ENCODE peak calls at places on chromosome 9, in eight cellular contexts. One of them, this sample, is unnamed.

GRCh38 chr9:75935606-75936005 is 45.1 kb downstream of the PCSK5 start:
- DNase-seq in tibial nerve: no peak
- DNase-seq in upper lobe of left lung: no peak
- DNase-seq in transverse colon: no peak
- DNase-seq in A549: no peak
- DNase-seq in HepG2: no peak
- DNase-seq in ovary: no peak
- DNase-seq in stomach: no peak
- DNase-seq in this sample: no peak

GRCh38 chr9:31740705-31741104 is 643.7 kb upstream of the ACO1 start:
- DNase-seq in tibial nerve: no peak
- DNase-seq in upper lobe of left lung: no peak
- DNase-seq in transverse colon: no peak
- DNase-seq in A549: no peak
- DNase-seq in HepG2: no peak
- DNase-seq in ovary: no peak
- DNase-seq in stomach: no peak
- DNase-seq in this sample: no peak

GRCh38 chr9:120447959-120448500 is 131.9 kb downstream of the CDK5RAP2 start:
- DNase-seq in tibial nerve: no peak
- DNase-seq in upper lobe of left lung: no peak
- DNase-seq in transverse colon: no peak
- DNase-seq in A549: no peak
- DNase-seq in HepG2: no peak
- DNase-seq in ovary: no peak
- DNase-seq in stomach: no peak
- DNase-seq in this sample: no peak

GRCh38 chr9:18269561-18269960 is 204.4 kb upstream of the ADAMTSL1 start:
- DNase-seq in tibial nerve: no peak
- DNase-seq in upper lobe of left lung: no peak
- DNase-seq in transverse colon: no peak
- DNase-seq in A549: no peak
- DNase-seq in HepG2: no peak
- DNase-seq in ovary: no peak
- DNase-seq in stomach: no peak
- DNase-seq in this sample: no peak

GRCh38 chr9:95261890-95262289 is 55.6 kb downstream of the FANCC start:
- DNase-seq in tibial nerve: no peak
- DNase-seq in upper lobe of left lung: no peak
- DNase-seq in transverse colon: no peak
- DNase-seq in A549: no peak
- DNase-seq in HepG2: peak
- DNase-seq in ovary: no peak
- DNase-seq in stomach: no peak
- DNase-seq in this sample: no peak

GRCh38 chr9:16726718-16727451 is 143.6 kb downstream of the BNC2 start:
- DNase-seq in tibial nerve: peak
- DNase-seq in upper lobe of left lung: peak
- DNase-seq in transverse colon: peak
- DNase-seq in A549: peak
- DNase-seq in HepG2: no peak
- DNase-seq in ovary: peak
- DNase-seq in stomach: peak
- DNase-seq in this sample: peak

GRCh38 chr9:113502427-113503008 is 39.0 kb downstream of the RGS3 start:
- DNase-seq in tibial nerve: no peak
- DNase-seq in upper lobe of left lung: no peak
- DNase-seq in transverse colon: no peak
- DNase-seq in A549: no peak
- DNase-seq in HepG2: no peak
- DNase-seq in ovary: no peak
- DNase-seq in stomach: no peak
- DNase-seq in this sample: no peak

GRCh38 chr9:93089481-93089991 is 6.5 kb upstream of the CARD19 start:
- DNase-seq in tibial nerve: no peak
- DNase-seq in upper lobe of left lung: no peak
- DNase-seq in transverse colon: no peak
- DNase-seq in A549: no peak
- DNase-seq in HepG2: no peak
- DNase-seq in ovary: peak
- DNase-seq in stomach: no peak
- DNase-seq in this sample: peak

GRCh38 chr9:4836676-4837075 is 43.9 kb downstream of the RCL1 start:
- DNase-seq in tibial nerve: no peak
- DNase-seq in upper lobe of left lung: no peak
- DNase-seq in transverse colon: no peak
- DNase-seq in A549: no peak
- DNase-seq in HepG2: no peak
- DNase-seq in ovary: no peak
- DNase-seq in stomach: no peak
- DNase-seq in this sample: no peak

GRCh38 chr9:135230817-135231520 is 143.5 kb downstream of the OLFM1 start:
- DNase-seq in tibial nerve: no peak
- DNase-seq in upper lobe of left lung: no peak
- DNase-seq in transverse colon: no peak
- DNase-seq in A549: no peak
- DNase-seq in HepG2: no peak
- DNase-seq in ovary: no peak
- DNase-seq in stomach: no peak
- DNase-seq in this sample: peak

GRCh38 chr9:126125577-126125976 is 201.1 kb upstream of the MVB12B start:
- DNase-seq in tibial nerve: no peak
- DNase-seq in upper lobe of left lung: no peak
- DNase-seq in transverse colon: no peak
- DNase-seq in A549: no peak
- DNase-seq in HepG2: no peak
- DNase-seq in ovary: peak
- DNase-seq in stomach: no peak
- DNase-seq in this sample: peak
- TF ChIP-seq EP300 in tibial nerve: no peak
- TF ChIP-seq EP300 in upper lobe of left lung: no peak
- TF ChIP-seq EP300 in transverse colon: no peak
- TF ChIP-seq EP300 in A549: no peak
- TF ChIP-seq EP300 in HepG2: no peak
- TF ChIP-seq EP300 in ovary: no peak
- TF ChIP-seq EP300 in stomach: no peak
- TF ChIP-seq EP300 in this sample: no peak

GRCh38 chr9:87853289-87853688 is 29.4 kb upstream of the SPATA31E1 start:
- DNase-seq in tibial nerve: no peak
- DNase-seq in upper lobe of left lung: no peak
- DNase-seq in transverse colon: no peak
- DNase-seq in A549: no peak
- DNase-seq in HepG2: no peak
- DNase-seq in ovary: no peak
- DNase-seq in stomach: no peak
- DNase-seq in this sample: no peak

GRCh38 chr9:87855061-87855460 is 27.6 kb upstream of the SPATA31E1 start:
- DNase-seq in tibial nerve: no peak
- DNase-seq in upper lobe of left lung: no peak
- DNase-seq in transverse colon: no peak
- DNase-seq in A549: no peak
- DNase-seq in HepG2: no peak
- DNase-seq in ovary: no peak
- DNase-seq in stomach: no peak
- DNase-seq in this sample: no peak

GRCh38 chr9:87857141-87857947 is 25.3 kb upstream of the SPATA31E1 start:
- DNase-seq in tibial nerve: no peak
- DNase-seq in upper lobe of left lung: peak
- DNase-seq in transverse colon: no peak
- DNase-seq in A549: no peak
- DNase-seq in HepG2: no peak
- DNase-seq in ovary: no peak
- DNase-seq in stomach: no peak
- DNase-seq in this sample: no peak

GRCh38 chr9:87853843-87854242 is 28.8 kb upstream of the SPATA31E1 start:
- DNase-seq in tibial nerve: no peak
- DNase-seq in upper lobe of left lung: no peak
- DNase-seq in transverse colon: no peak
- DNase-seq in A549: no peak
- DNase-seq in HepG2: no peak
- DNase-seq in ovary: no peak
- DNase-seq in stomach: no peak
- DNase-seq in this sample: no peak

GRCh38 chr9:87854563-87854962 is 28.1 kb upstream of the SPATA31E1 start:
- DNase-seq in tibial nerve: no peak
- DNase-seq in upper lobe of left lung: no peak
- DNase-seq in transverse colon: no peak
- DNase-seq in A549: no peak
- DNase-seq in HepG2: no peak
- DNase-seq in ovary: no peak
- DNase-seq in stomach: no peak
- DNase-seq in this sample: no peak
- TF ChIP-seq EP300 in tibial nerve: no peak
- TF ChIP-seq EP300 in upper lobe of left lung: no peak
- TF ChIP-seq EP300 in transverse colon: no peak
- TF ChIP-seq EP300 in A549: no peak
- TF ChIP-seq EP300 in HepG2: no peak
- TF ChIP-seq EP300 in ovary: no peak
- TF ChIP-seq EP300 in stomach: no peak
- TF ChIP-seq EP300 in this sample: no peak

GRCh38 chr9:38084556-38084880 is 15.5 kb upstream of the SHB start:
- DNase-seq in tibial nerve: no peak
- DNase-seq in upper lobe of left lung: no peak
- DNase-seq in transverse colon: no peak
- DNase-seq in A549: no peak
- DNase-seq in HepG2: no peak
- DNase-seq in ovary: no peak
- DNase-seq in stomach: no peak
- DNase-seq in this sample: peak
- TF ChIP-seq EP300 in tibial nerve: no peak
- TF ChIP-seq EP300 in upper lobe of left lung: no peak
- TF ChIP-seq EP300 in transverse colon: no peak
- TF ChIP-seq EP300 in A549: no peak
- TF ChIP-seq EP300 in HepG2: no peak
- TF ChIP-seq EP300 in ovary: no peak
- TF ChIP-seq EP300 in stomach: no peak
- TF ChIP-seq EP300 in this sample: no peak

GRCh38 chr9:105053209-105053652 is 125.3 kb upstream of the ABCA1 start:
- DNase-seq in tibial nerve: peak
- DNase-seq in upper lobe of left lung: no peak
- DNase-seq in transverse colon: no peak
- DNase-seq in A549: peak
- DNase-seq in HepG2: no peak
- DNase-seq in ovary: no peak
- DNase-seq in stomach: no peak
- DNase-seq in this sample: no peak
- TF ChIP-seq EP300 in tibial nerve: no peak
- TF ChIP-seq EP300 in upper lobe of left lung: peak
- TF ChIP-seq EP300 in transverse colon: no peak
- TF ChIP-seq EP300 in A549: no peak
- TF ChIP-seq EP300 in HepG2: no peak
- TF ChIP-seq EP300 in ovary: no peak
- TF ChIP-seq EP300 in stomach: no peak
- TF ChIP-seq EP300 in this sample: no peak

DNA sequence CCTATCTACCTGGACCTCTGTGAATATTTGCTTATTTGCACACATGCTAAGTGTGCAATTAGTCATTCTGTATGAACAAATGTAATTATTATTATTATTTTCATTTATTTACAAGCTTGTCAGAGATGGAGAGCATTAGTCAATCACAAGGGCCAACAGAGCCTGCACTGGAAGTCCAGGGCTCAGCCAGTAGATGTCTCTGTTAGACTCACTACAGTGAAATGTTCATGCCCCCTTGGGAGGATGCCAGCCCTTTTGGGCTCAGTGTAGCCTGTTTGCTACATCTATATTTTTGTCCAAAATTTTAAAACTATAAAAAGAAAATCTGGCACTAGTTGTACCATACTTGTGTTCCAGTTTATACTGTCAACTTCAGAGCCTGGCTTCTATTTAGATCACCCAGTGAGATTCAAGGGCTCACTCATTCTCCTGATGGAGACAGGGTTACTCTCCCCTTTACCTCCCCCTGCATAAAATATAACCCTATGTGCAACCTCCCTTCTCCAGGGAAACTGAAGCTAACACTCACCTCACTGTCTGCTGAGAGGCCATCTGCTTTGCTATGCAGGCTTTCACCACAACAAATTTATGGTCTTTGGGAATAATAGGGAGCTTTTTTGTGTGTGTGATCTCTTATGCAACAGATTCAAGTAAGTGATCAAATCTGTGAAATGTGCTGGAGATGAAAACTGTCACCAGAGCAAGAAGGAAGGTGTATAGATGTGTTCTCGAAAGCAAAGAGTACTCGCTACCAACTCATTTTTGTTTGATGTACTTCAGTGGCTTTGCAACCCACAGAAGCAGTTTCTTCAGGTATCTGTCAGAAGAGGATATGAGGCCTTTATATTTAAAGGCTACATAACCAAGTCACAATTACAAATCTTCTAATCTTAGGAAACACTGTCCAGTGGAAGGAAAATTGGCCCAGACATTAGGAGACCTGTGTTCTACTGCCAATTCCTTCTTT is 99.9 kb upstream of the TLE4 start:
- DNase-seq in tibial nerve: peak
- DNase-seq in upper lobe of left lung: no peak
- DNase-seq in transverse colon: peak
- DNase-seq in A549: no peak
- DNase-seq in HepG2: no peak
- DNase-seq in ovary: peak
- DNase-seq in stomach: peak
- DNase-seq in this sample: peak
- TF ChIP-seq EP300 in tibial nerve: no peak
- TF ChIP-seq EP300 in upper lobe of left lung: no peak
- TF ChIP-seq EP300 in transverse colon: no peak
- TF ChIP-seq EP300 in A549: no peak
- TF ChIP-seq EP300 in HepG2: no peak
- TF ChIP-seq EP300 in ovary: no peak
- TF ChIP-seq EP300 in stomach: no peak
- TF ChIP-seq EP300 in this sample: no peak

GRCh38 chr9:14652729-14653377 is 40.4 kb downstream of the ZDHHC21 start:
- DNase-seq in tibial nerve: no peak
- DNase-seq in upper lobe of left lung: no peak
- DNase-seq in transverse colon: no peak
- DNase-seq in A549: peak
- DNase-seq in HepG2: peak
- DNase-seq in ovary: no peak
- DNase-seq in stomach: no peak
- DNase-seq in this sample: no peak
- TF ChIP-seq EP300 in tibial nerve: no peak
- TF ChIP-seq EP300 in upper lobe of left lung: no peak
- TF ChIP-seq EP300 in transverse colon: no peak
- TF ChIP-seq EP300 in A549: no peak
- TF ChIP-seq EP300 in HepG2: no peak
- TF ChIP-seq EP300 in ovary: no peak
- TF ChIP-seq EP300 in stomach: no peak
- TF ChIP-seq EP300 in this sample: no peak

This sample was measured in suprapubic skin.